ENCODE peak calls at places on chromosomes 2 and 18, in six cellular contexts. P is OCI-LY7, F is HCT116, I is neural progenitor cell, V is SK-N-SH, R is MM.1S. Z is an unnamed sample.

GRCh38 chr18:50312296-50313030 is 25.0 kb upstream of the CXXC1 start:
- DNase-seq in P (peak; percentile 80), F (no peak), I (no peak), V (no peak), R (peak; percentile 86), Z (no peak)

GRCh38 chr2:10431797-10432196 is 16.3 kb downstream of the ODC1 start:
- DNase-seq in P (no peak), F (no peak), I (no peak), V (peak; percentile 34), R (no peak), Z (peak; percentile 41)

GRCh38 chr2:145685323-145686050 is 1165.6 kb upstream of the ZEB2 start:
- DNase-seq in P (no peak), F (no peak), I (no peak), V (no peak), R (no peak), Z (no peak)

GRCh38 chr18:77102246-77103040 is 30.1 kb downstream of the MBP start:
- DNase-seq in P (peak; percentile 58), F (no peak), I (no peak), V (peak; percentile 53), R (peak; percentile 81), Z (no peak)

GRCh38 chr2:234245945-234246344 is 195.4 kb downstream of the SPP2 start:
- DNase-seq in P (no peak), F (no peak), I (no peak), V (no peak), R (no peak), Z (no peak)

GRCh38 chr2:166917433-166917832 is 29.2 kb downstream of the XIRP2 start:
- DNase-seq in P (no peak), F (no peak), I (no peak), V (no peak), R (no peak), Z (no peak)

GRCh38 chr2:217829420-217829819 is 173.4 kb downstream of the TNS1 start:
- DNase-seq in P (no peak), F (no peak), I (no peak), V (no peak), R (no peak), Z (no peak)

GRCh38 chr2:21268197-21268870 is 144.6 kb downstream of the TDRD15 start:
- DNase-seq in P (no peak), F (no peak), I (no peak), V (no peak), R (no peak), Z (no peak)

GRCh38 chr2:201260302-201260800 is at the start of gene CASP8:
- DNase-seq in P (peak; percentile 86), F (no peak), I (no peak), V (no peak), R (peak; percentile 91), Z (no peak)

GRCh38 chr2:178629463-178629862 is 149.2 kb downstream of the PLEKHA3 start:
- DNase-seq in P (no peak), F (no peak), I (no peak), V (no peak), R (no peak), Z (no peak)

GRCh38 chr2:241895732-241896641 is 26.5 kb downstream of the RTP5 start:
- DNase-seq in P (no peak), F (no peak), I (no peak), V (peak; percentile 44), R (no peak), Z (no peak)

DNA sequence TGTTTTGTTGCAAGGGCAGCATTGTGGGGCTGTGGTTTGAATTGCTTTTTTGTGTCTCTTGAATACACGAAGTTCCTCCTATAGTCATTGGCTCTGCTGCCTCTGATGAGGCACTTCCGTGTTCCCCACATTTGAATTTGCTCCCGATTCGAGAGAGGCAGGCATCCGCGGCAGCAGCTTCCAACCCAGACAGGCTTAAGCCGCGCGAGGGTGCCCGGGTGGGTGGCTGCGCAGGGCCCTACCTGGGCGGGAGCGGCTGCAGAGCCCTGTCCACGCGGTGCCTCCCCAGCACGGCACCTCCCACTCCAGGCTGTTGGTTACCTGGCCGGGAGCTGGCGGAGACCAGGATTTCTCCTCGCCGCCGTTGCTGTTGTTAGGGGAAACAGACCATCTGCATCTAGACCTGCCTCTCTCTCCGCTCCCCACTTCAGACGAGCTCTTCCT is 151.3 kb downstream of the NEDD4L start:
- DNase-seq in P (peak; percentile 3), F (no peak), I (peak; percentile 41), V (no peak), R (no peak), Z (peak; percentile 80)
- TF ChIP-seq EZH2phosphoT487 in P (no peak), F (no peak), I (no peak), V (no peak), R (no peak), Z (no peak)

GRCh38 chr2:12048551-12048950 is 302.1 kb downstream of the LPIN1 start:
- DNase-seq in P (peak; percentile 86), F (no peak), I (peak; percentile 56), V (peak; percentile 36), R (no peak), Z (peak; percentile 47)
- TF ChIP-seq CTCF in P (peak; percentile 84), F (peak; percentile 38), I (peak; percentile 52), V (peak; percentile 32), R (no peak), Z (peak; percentile 43)

GRCh38 chr2:195961873-195962272 is 106.8 kb downstream of the DNAH7 start:
- DNase-seq in P (no peak), F (no peak), I (no peak), V (no peak), R (peak; percentile 66), Z (no peak)
- TF ChIP-seq EZH2phosphoT487 in P (no peak), F (no peak), I (no peak), V (no peak), R (no peak), Z (no peak)

GRCh38 chr2:23312996-23313606 is 71.9 kb upstream of the KLHL29 start:
- DNase-seq in P (peak; percentile 42), F (peak; percentile 15), I (peak; percentile 69), V (peak; percentile 66), R (no peak), Z (peak; percentile 84)
- TF ChIP-seq CTCF in P (peak; percentile 85), F (peak; percentile 97), I (peak; percentile 84), V (peak; percentile 75), R (peak; percentile 36), Z (peak; percentile 89)

DNA sequence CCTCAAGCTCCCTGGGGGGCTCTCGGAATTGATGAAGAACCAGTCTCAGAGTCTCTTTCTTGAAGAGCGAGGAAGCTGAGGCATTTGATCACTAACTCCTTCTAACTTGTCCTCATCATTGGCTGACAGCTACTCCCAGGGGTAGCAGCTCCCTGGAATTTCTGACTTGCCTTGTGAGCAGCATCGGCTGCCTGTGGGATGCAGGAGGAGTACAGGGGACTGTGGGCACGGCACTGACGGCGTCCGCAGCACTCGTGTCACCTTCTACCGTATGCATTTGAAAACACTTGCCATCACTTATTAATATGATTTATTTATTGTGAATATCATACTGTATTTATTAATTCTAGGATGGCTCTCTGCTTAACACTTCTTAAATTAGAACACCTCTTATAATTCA is 175.0 kb downstream of the MIB1 start:
- DNase-seq in P (no peak), F (no peak), I (no peak), V (no peak), R (no peak), Z (no peak)
- TF ChIP-seq EZH2phosphoT487 in P (no peak), F (no peak), I (no peak), V (no peak), R (no peak), Z (no peak)

GRCh38 chr2:157901325-157901724 is 25.2 kb upstream of the ACVR1 start:
- DNase-seq in P (no peak), F (no peak), I (no peak), V (no peak), R (no peak), Z (peak; percentile 54)
- TF ChIP-seq CTCF in P (peak; percentile 56), F (peak; percentile 46), I (peak; percentile 47), V (peak; percentile 28), R (peak; percentile 44), Z (peak; percentile 59)

GRCh38 chr2:1829831-1830230 is 85.5 kb upstream of the PXDN start:
- DNase-seq in P (no peak), F (no peak), I (no peak), V (no peak), R (no peak), Z (no peak)

GRCh38 chr2:1833046-1833445 is 88.7 kb upstream of the PXDN start:
- DNase-seq in P (no peak), F (no peak), I (no peak), V (no peak), R (no peak), Z (no peak)

GRCh38 chr2:1831617-1831970 is 87.3 kb upstream of the PXDN start:
- DNase-seq in P (no peak), F (no peak), I (no peak), V (no peak), R (no peak), Z (no peak)

GRCh38 chr2:1833726-1834125 is 89.4 kb upstream of the PXDN start:
- DNase-seq in P (no peak), F (no peak), I (no peak), V (no peak), R (no peak), Z (no peak)

GRCh38 chr2:1830936-1831616 is 86.8 kb upstream of the PXDN start:
- DNase-seq in P (no peak), F (no peak), I (no peak), V (no peak), R (no peak), Z (no peak)
- TF ChIP-seq EZH2phosphoT487 in P (no peak), F (no peak), I (no peak), V (no peak), R (no peak), Z (no peak)

GRCh38 chr2:103986001-103986400 is 867.9 kb upstream of the POU3F3 start:
- DNase-seq in P (no peak), F (no peak), I (no peak), V (no peak), R (no peak), Z (peak; percentile 18)

GRCh38 chr2:103991591-103991990 is 862.3 kb upstream of the POU3F3 start:
- DNase-seq in P (peak; percentile 15), F (no peak), I (peak; percentile 5), V (peak; percentile 4), R (no peak), Z (peak; percentile 62)
- TF ChIP-seq CTCF in P (peak; percentile 67), F (no peak), I (peak; percentile 56), V (peak; percentile 35), R (peak; percentile 26), Z (peak; percentile 60)

GRCh38 chr2:56531668-56532420 is 348.1 kb downstream of the CCDC85A start:
- DNase-seq in P (no peak), F (no peak), I (no peak), V (no peak), R (no peak), Z (no peak)
- TF ChIP-seq EZH2phosphoT487 in P (no peak), F (no peak), I (no peak), V (no peak), R (no peak), Z (no peak)

GRCh38 chr2:67237288-67237687 is 159.8 kb upstream of the ETAA1 start:
- DNase-seq in P (no peak), F (no peak), I (no peak), V (no peak), R (no peak), Z (peak; percentile 21)

DNA sequence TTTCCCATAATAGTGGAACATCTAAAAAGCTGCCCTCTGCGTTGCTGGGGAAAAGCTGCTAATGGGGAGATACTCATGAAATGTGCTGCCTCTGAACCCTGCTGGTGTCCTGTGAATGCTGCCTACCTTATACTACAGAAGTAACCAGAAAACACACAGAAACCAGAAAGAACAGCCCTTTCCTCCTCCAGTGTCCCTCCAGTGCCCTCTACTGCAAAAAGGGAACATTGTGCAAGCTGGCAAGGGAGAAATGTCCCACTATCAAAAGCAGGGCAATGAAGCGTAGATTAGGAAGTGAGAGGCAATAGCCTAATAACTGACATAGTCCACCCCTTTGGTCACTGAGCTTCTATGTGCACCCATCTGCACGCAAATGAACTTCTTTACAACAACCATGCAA is 162.7 kb upstream of the ETAA1 start:
- DNase-seq in P (no peak), F (no peak), I (peak; percentile 63), V (no peak), R (no peak), Z (peak; percentile 67)
- TF ChIP-seq CTCF in P (no peak), F (peak; percentile 27), I (peak; percentile 63), V (peak; percentile 47), R (no peak), Z (peak; percentile 87)

Z was measured in GM23338.